ENCODE peak calls at places on chromosomes 3 and 15, in six cellular contexts. U is AG10803, K is endothelial cell of umbilical vein, A is IMR-90, F is suprapubic skin, P is AG04450. B is an unnamed sample.

GRCh38 chr15:58454950-58455401 is 23.2 kb downstream of the LIPC start:
- DNase-seq in U (no peak), K (peak; percentile 48), A (no peak), F (no peak), P (no peak), B (no peak)

GRCh38 chr3:105976211-105976610 is 107.4 kb upstream of the CBLB start:
- DNase-seq in U (no peak), K (no peak), A (peak; percentile 20), F (no peak), P (no peak), B (no peak)

GRCh38 chr3:24341668-24342067 is 153.0 kb downstream of the THRB start:
- DNase-seq in U (no peak), K (no peak), A (no peak), F (no peak), P (no peak), B (no peak)

GRCh38 chr3:62032738-62033137 is 340.6 kb downstream of the FEZF2 start:
- DNase-seq in U (no peak), K (no peak), A (no peak), F (no peak), P (no peak), B (no peak)

GRCh38 chr15:75640483-75641175 is 605 bp upstream of the IMP3 start:
- DNase-seq in U (peak; percentile 40), K (peak; percentile 77), A (peak; percentile 45), F (no peak), P (no peak), B (no peak)

GRCh38 chr15:39427705-39428104 is 153.2 kb upstream of the THBS1 start:
- DNase-seq in U (peak; percentile 31), K (no peak), A (no peak), F (no peak), P (no peak), B (no peak)

GRCh38 chr15:101000271-101000681 is 81.1 kb downstream of the LRRK1 start:
- DNase-seq in U (peak; percentile 43), K (no peak), A (peak; percentile 29), F (peak; percentile 43), P (no peak), B (peak; percentile 36)

GRCh38 chr15:78316211-78317077 is 17.0 kb upstream of the SKIC8 start:
- DNase-seq in U (no peak), K (no peak), A (no peak), F (no peak), P (no peak), B (no peak)

GRCh38 chr3:106339551-106339950 is 470.7 kb upstream of the CBLB start:
- DNase-seq in U (peak; percentile 12), K (no peak), A (peak; percentile 23), F (no peak), P (no peak), B (no peak)

GRCh38 chr3:56269755-56270154 is 198.5 kb downstream of the ERC2 start:
- DNase-seq in U (peak; percentile 24), K (peak; percentile 84), A (no peak), F (no peak), P (no peak), B (no peak)

GRCh38 chr15:70833897-70834765 is 19.8 kb downstream of the LARP6 start:
- DNase-seq in U (peak; percentile 77), K (peak; percentile 76), A (peak; percentile 91), F (no peak), P (peak; percentile 67), B (peak; percentile 48)

GRCh38 chr3:126661965-126662364 is 7.0 kb upstream of the TXNRD3 start:
- DNase-seq in U (no peak), K (no peak), A (no peak), F (no peak), P (no peak), B (no peak)

GRCh38 chr15:45166792-45167630 is 20.8 kb downstream of the SHF start:
- DNase-seq in U (peak; percentile 85), K (peak; percentile 72), A (peak; percentile 75), F (peak; percentile 95), P (peak; percentile 53), B (peak; percentile 67)

GRCh38 chr3:134354612-134355275 is 19.5 kb downstream of the AMOTL2 start:
- DNase-seq in U (peak; percentile 59), K (peak; percentile 14), A (no peak), F (no peak), P (no peak), B (peak; percentile 39)

GRCh38 chr15:80699981-80700380 is 4.9 kb downstream of the ABHD17C start:
- DNase-seq in U (no peak), K (no peak), A (peak; percentile 76), F (no peak), P (no peak), B (peak; percentile 35)

GRCh38 chr15:101262551-101262950 is 10.7 kb upstream of the CHSY1 start:
- DNase-seq in U (peak; percentile 93), K (no peak), A (no peak), F (no peak), P (no peak), B (no peak)

GRCh38 chr3:107598926-107599754 is 76.4 kb downstream of the BBX start:
- DNase-seq in U (peak; percentile 49), K (peak; percentile 84), A (peak; percentile 44), F (no peak), P (no peak), B (peak; percentile 15)

GRCh38 chr3:148146241-148146640 is 551.5 kb upstream of the AGTR1 start:
- DNase-seq in U (no peak), K (no peak), A (no peak), F (no peak), P (no peak), B (no peak)

GRCh38 chr3:27317096-27317495 is 52.1 kb downstream of the NEK10 start:
- DNase-seq in U (no peak), K (no peak), A (no peak), F (no peak), P (no peak), B (no peak)

GRCh38 chr3:105367406-105368213 is 901 bp downstream of the ALCAM start:
- DNase-seq in U (peak; percentile 69), K (peak; percentile 67), A (peak; percentile 70), F (peak; percentile 84), P (no peak), B (peak; percentile 65)

GRCh38 chr3:189789432-189789831 is 158.2 kb downstream of the TP63 start:
- DNase-seq in U (no peak), K (no peak), A (no peak), F (no peak), P (no peak), B (no peak)

GRCh38 chr3:52289747-52290595 is 2.3 kb downstream of the GLYCTK start:
- DNase-seq in U (no peak), K (no peak), A (no peak), F (no peak), P (no peak), B (no peak)

GRCh38 chr15:33089165-33089877 is 105.2 kb downstream of the FMN1 start:
- DNase-seq in U (no peak), K (no peak), A (no peak), F (no peak), P (no peak), B (no peak)

GRCh38 chr3:153974614-153975013 is 146.6 kb upstream of the ARHGEF26 start:
- DNase-seq in U (no peak), K (no peak), A (no peak), F (no peak), P (no peak), B (no peak)

GRCh38 chr3:155618575-155618974 is 126.3 kb downstream of the PLCH1 start:
- DNase-seq in U (no peak), K (no peak), A (no peak), F (no peak), P (no peak), B (no peak)

GRCh38 chr15:63497642-63498100 is 6.7 kb upstream of the USP3 start:
- DNase-seq in U (no peak), K (no peak), A (no peak), F (no peak), P (no peak), B (no peak)

GRCh38 chr3:137110392-137110996 is 152.7 kb downstream of the IL20RB start:
- DNase-seq in U (peak; percentile 28), K (peak; percentile 16), A (peak; percentile 33), F (no peak), P (no peak), B (peak; percentile 29)

GRCh38 chr3:77815467-77815866 is 775.6 kb downstream of the ROBO2 start:
- DNase-seq in U (no peak), K (no peak), A (no peak), F (no peak), P (no peak), B (no peak)

GRCh38 chr3:13186416-13186815 is 113.2 kb upstream of the IQSEC1 start:
- DNase-seq in U (no peak), K (no peak), A (no peak), F (no peak), P (no peak), B (peak; percentile 9)

GRCh38 chr3:31815631-31816440 is 165.2 kb downstream of the OSBPL10 start:
- DNase-seq in U (no peak), K (no peak), A (no peak), F (no peak), P (no peak), B (no peak)

GRCh38 chr3:31810991-31811433 is 170.1 kb downstream of the OSBPL10 start:
- DNase-seq in U (no peak), K (no peak), A (no peak), F (no peak), P (no peak), B (no peak)

GRCh38 chr3:31813686-31814085 is 167.4 kb downstream of the OSBPL10 start:
- DNase-seq in U (no peak), K (no peak), A (no peak), F (no peak), P (no peak), B (no peak)

GRCh38 chr3:31815006-31815405 is 166.1 kb downstream of the OSBPL10 start:
- DNase-seq in U (no peak), K (no peak), A (no peak), F (no peak), P (no peak), B (no peak)

GRCh38 chr3:31813197-31813596 is 167.9 kb downstream of the OSBPL10 start:
- DNase-seq in U (no peak), K (no peak), A (no peak), F (no peak), P (no peak), B (no peak)
- TF ChIP-seq CTCF in U (no peak), K (no peak), A (no peak), F (no peak), P (no peak), B (no peak)

DNA sequence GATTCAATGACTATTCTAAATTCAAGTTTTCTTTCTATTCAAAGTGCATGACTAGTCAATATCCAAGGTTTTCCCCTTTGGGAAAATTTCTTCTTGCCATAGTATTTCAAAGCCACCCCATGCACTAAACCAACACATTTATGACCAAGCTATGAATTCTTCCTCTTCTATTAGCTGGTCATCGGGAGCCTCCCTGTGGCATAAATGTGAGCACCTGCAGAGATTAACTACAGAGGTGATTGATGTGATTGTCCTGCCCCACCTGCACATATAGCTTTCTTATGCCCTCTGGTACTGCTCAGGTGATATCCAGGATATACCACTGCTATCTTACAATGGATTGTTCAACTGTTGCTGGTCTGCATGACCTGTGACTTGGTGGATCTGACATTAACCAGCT is 694.9 kb downstream of the ZBBX start:
- DNase-seq in U (no peak), K (no peak), A (no peak), F (no peak), P (no peak), B (no peak)
- TF ChIP-seq CTCF in U (no peak), K (no peak), A (no peak), F (no peak), P (no peak), B (no peak)

GRCh38 chr3:41574900-41575299 is 375.6 kb downstream of the CTNNB1 start:
- DNase-seq in U (no peak), K (no peak), A (no peak), F (no peak), P (no peak), B (no peak)
- TF ChIP-seq CTCF in U (no peak), K (no peak), A (no peak), F (no peak), P (peak; percentile 25), B (peak; percentile 50)

GRCh38 chr15:73305331-73306211 is 63.2 kb downstream of the HCN4 start:
- DNase-seq in U (peak; percentile 61), K (peak; percentile 30), A (peak; percentile 65), F (no peak), P (peak; percentile 13), B (peak; percentile 71)
- TF ChIP-seq CTCF in U (peak; percentile 55), K (peak; percentile 42), A (peak; percentile 66), F (peak; percentile 13), P (peak; percentile 65), B (peak; percentile 75)

B was measured in HFFc6.